ENCODE peak calls at places on chromosomes 16 and 17, in five cellular contexts. Y, B, M, N and I are unnamed samples.

GRCh38 chr16:31270795-31271194 is 11.0 kb downstream of the ITGAM start:
- DNase-seq in N (no peak), M (no peak), Y (no peak), B (no peak), I (no peak)

GRCh38 chr16:4601317-4602186 is 13.1 kb downstream of the UBALD1 start:
- DNase-seq in N (peak; percentile 12), B (peak; percentile 15), M (peak; percentile 78), Y (no peak), I (no peak)

GRCh38 chr16:69179255-69180010 is 7.5 kb upstream of the SNTB2 start:
- DNase-seq in N (no peak), M (peak; percentile 95), Y (no peak), B (no peak), I (peak; percentile 79)

GRCh38 chr17:251531-251930 is 70.1 kb upstream of the DOC2B start:
- DNase-seq in B (no peak), N (no peak), Y (no peak), M (peak; percentile 5), I (peak; percentile 4)

GRCh38 chr17:38464251-38464722 is 36.0 kb downstream of the ARHGAP23 start:
- DNase-seq in Y (no peak), B (peak; percentile 82), N (peak; percentile 69), M (peak; percentile 91), I (peak; percentile 78)

GRCh38 chr16:84406006-84406963 is 37.9 kb downstream of the ATP2C2 start:
- DNase-seq in M (no peak), B (peak; percentile 82), N (peak; percentile 92), Y (no peak), I (no peak)

GRCh38 chr16:66207139-66207863 is 159.2 kb upstream of the CDH5 start:
- DNase-seq in Y (no peak), N (no peak), B (peak; percentile 9), M (peak; percentile 45), I (peak; percentile 23)

GRCh38 chr17:60381958-60382357 is 10.0 kb downstream of the USP32 start:
- DNase-seq in Y (no peak), B (no peak), N (no peak), M (no peak), I (no peak)

GRCh38 chr16:30075503-30076275 is at the start of gene PPP4C:
- DNase-seq in Y (peak; percentile 81), N (peak; percentile 76), B (peak; percentile 80), M (peak; percentile 89), I (peak; percentile 94)

GRCh38 chr17:10557422-10557821 is 8.0 kb upstream of the MYH2 start:
- DNase-seq in M (no peak), B (no peak), N (no peak), Y (no peak), I (no peak)

GRCh38 chr17:67042104-67042899 is 2.1 kb upstream of the CACNG1 start:
- DNase-seq in M (no peak), B (no peak), Y (no peak), N (no peak), I (no peak)

GRCh38 chr17:51298508-51299371 is 38.4 kb downstream of the UTP18 start:
- DNase-seq in B (peak; percentile 3), N (no peak), M (no peak), Y (no peak), I (no peak)

GRCh38 chr17:29640413-29640812 is 17.7 kb upstream of the CORO6 start:
- DNase-seq in N (no peak), M (no peak), B (no peak), Y (no peak), I (no peak)

GRCh38 chr16:86218479-86219170 is 291.7 kb upstream of the FOXF1 start:
- DNase-seq in N (no peak), B (no peak), Y (no peak), M (no peak), I (no peak)

GRCh38 chr16:67632415-67633172 is 12.3 kb upstream of the CARMIL2 start:
- DNase-seq in Y (no peak), B (no peak), N (no peak), M (no peak), I (no peak)

GRCh38 chr17:32546031-32546444 is 59.2 kb downstream of the CDK5R1 start:
- DNase-seq in M (no peak), N (peak; percentile 71), Y (no peak), B (peak; percentile 54), I (no peak)